ENCODE peak calls at places on chromosomes 12 and 14, in seven cellular contexts. E is cardiac fibroblast; O is fibroblast of pulmonary artery; R is upper lobe of right lung; A is CD8-positive, alpha-beta T cell; S is GM23338; J is gastrocnemius medialis. K is an unnamed sample.

GRCh38 chr12:30792648-30793499 is 38.1 kb upstream of the CAPRIN2 start:
- DNase-seq in E (peak), O (peak), R (no peak), A (no peak), S (peak), J (peak), K (peak)

GRCh38 chr14:32192712-32193373 is 9.0 kb upstream of the RNU6-7 start:
- DNase-seq in E (no peak), O (no peak), R (no peak), A (no peak), S (peak), J (no peak), K (no peak)

GRCh38 chr12:6450091-6450868 is 1.6 kb upstream of the TAPBPL start:
- DNase-seq in E (no peak), O (no peak), R (peak), A (no peak), S (no peak), J (no peak), K (no peak)

GRCh38 chr12:68198490-68199086 is 27.0 kb downstream of the IL26 start:
- DNase-seq in E (no peak), O (no peak), R (no peak), A (no peak), S (no peak), J (no peak), K (no peak)

GRCh38 chr12:72273851-72274284 is 1.7 kb downstream of the TRHDE start:
- DNase-seq in E (no peak), O (no peak), R (peak), A (no peak), S (peak), J (no peak), K (no peak)

GRCh38 chr12:98439471-98440164 is 75.8 kb upstream of the TMPO start:
- DNase-seq in E (peak), O (peak), R (no peak), A (no peak), S (no peak), J (no peak), K (peak)

GRCh38 chr12:452667-453210 is 7.0 kb upstream of the B4GALNT3 start:
- DNase-seq in E (no peak), O (no peak), R (peak), A (no peak), S (no peak), J (no peak), K (no peak)

GRCh38 chr14:37622231-37622923 is 26.9 kb downstream of the TTC6 start:
- DNase-seq in E (peak), O (peak), R (no peak), A (no peak), S (peak), J (no peak), K (peak)

GRCh38 chr12:112595415-112595814 is 176.7 kb downstream of the PTPN11 start:
- DNase-seq in E (no peak), O (no peak), R (no peak), A (no peak), S (no peak), J (no peak), K (no peak)

GRCh38 chr14:79587875-79588274 is 623.4 kb downstream of the DIO2 start:
- DNase-seq in E (no peak), O (no peak), R (no peak), A (no peak), S (no peak), J (no peak), K (no peak)

GRCh38 chr12:75784591-75784990 is 247.0 kb downstream of the PHLDA1 start:
- DNase-seq in E (peak), O (peak), R (no peak), A (no peak), S (no peak), J (peak), K (peak)

GRCh38 chr14:105374389-105374788 is 23.9 kb upstream of the TEX22 start:
- DNase-seq in E (no peak), O (no peak), R (no peak), A (no peak), S (no peak), J (no peak), K (no peak)

GRCh38 chr14:99749142-99749541 is 44.1 kb upstream of the EML1 start:
- DNase-seq in E (no peak), O (no peak), R (no peak), A (no peak), S (peak), J (no peak), K (no peak)

GRCh38 chr12:64181504-64182291 is 40.4 kb downstream of the KICS2 start:
- DNase-seq in E (peak), O (peak), R (no peak), A (no peak), S (peak), J (peak), K (peak)

GRCh38 chr12:67099858-67100257 is 169.3 kb upstream of the CAND1 start:
- DNase-seq in E (no peak), O (no peak), R (no peak), A (no peak), S (no peak), J (no peak), K (no peak)

GRCh38 chr12:27999521-27999920 is 27.0 kb upstream of the PTHLH start:
- DNase-seq in E (peak), O (peak), R (no peak), A (no peak), S (no peak), J (no peak), K (peak)

DNA sequence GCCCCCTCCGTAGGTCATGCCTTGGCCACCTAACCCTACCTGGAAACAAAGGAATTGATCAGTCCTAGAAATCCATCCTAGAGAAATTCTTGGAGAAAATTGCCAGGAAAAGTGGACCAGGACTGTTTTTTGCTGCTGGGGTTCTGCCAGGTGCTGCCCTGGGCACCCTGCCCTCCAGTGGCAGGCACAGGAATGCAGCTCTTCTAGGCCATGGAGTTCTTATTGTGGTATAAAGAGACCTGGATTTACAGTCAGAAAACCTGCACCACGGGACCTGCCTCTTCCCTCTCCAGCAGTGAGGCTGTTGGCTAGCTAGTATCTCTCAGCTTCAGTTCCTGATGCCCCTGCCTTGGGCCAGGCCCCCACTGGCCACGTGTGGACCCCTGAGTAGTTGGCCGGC is 59.7 kb downstream of the SLC24A4 start:
- DNase-seq in E (peak), O (peak), R (no peak), A (no peak), S (peak), J (no peak), K (no peak)
- TF ChIP-seq CTCF in E (peak), O (peak), R (peak), A (no peak), S (peak), J (no peak), K (peak)

DNA sequence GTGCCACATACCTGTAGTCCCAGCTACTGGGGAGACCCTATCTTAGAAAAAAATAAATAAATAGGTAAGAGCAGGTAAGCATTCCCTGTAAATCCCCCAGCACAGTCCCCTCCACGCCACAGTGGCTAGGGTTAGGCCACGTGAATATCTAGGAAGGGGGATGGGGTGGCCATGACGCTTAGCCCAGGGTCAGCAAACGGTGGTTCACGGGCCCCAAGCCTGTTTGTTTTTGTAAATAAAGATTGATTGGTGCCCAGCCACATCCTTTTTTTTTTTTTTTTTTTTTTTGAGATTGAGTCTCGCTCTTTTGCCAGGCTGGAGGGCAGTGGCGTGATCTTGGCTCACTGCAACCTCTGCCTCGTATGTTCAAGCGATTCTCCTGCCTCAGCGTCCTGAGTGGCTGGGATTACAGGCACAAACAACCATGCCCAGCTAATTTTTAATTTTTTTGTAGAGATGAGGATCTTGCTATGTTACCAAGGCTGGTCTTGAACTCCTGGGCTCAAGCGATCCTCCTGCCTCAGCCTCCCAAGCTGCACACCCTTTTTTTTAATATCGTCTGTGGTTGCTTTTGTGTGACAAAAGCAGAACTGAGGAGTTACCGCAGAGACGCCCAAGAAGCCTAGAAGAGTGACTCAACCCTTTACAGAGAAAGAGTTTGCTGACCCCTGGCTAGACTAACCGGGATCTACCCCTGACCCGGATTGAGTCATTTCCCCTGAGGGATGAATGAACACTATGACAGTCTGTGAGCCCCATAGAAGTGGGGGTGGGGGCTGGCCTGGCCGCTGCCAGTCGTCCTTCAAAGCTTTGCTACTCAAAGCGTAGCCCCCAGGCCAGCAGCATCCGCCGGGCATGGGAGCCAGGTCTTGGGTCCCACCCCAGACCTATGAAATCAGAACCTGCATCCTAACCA is 113.7 kb upstream of the NCOR2 start:
- DNase-seq in E (peak), O (peak), R (no peak), A (no peak), S (peak), J (peak), K (peak)
- H3K4me3 ChIP-seq in E (no peak), O (no peak), R (no peak), A (no peak), S (no peak), J (no peak), K (no peak)

DNA sequence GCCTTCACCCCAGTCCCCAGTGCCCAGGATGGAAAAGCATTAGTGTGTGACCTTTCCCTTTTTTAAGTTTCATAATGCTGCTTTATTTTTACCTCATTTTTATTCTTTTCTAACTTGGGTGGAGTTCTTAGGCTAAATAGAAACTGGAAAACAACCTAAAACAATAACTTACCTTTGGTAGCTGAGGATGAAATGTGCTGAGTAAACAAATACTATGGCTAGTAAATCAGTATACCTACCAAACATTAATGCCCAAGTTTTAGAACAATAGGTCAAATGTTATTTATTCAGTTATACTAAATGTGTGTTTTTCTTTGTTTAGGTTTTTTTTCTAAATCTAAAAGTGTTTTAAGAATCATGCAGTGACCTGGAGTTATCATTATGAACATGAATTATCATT is 226.6 kb upstream of the G2E3 start:
- DNase-seq in E (no peak), O (no peak), R (no peak), A (no peak), S (no peak), J (no peak), K (no peak)
- TF ChIP-seq CTCF in E (no peak), O (no peak), R (no peak), A (no peak), S (no peak), J (no peak), K (no peak)

DNA sequence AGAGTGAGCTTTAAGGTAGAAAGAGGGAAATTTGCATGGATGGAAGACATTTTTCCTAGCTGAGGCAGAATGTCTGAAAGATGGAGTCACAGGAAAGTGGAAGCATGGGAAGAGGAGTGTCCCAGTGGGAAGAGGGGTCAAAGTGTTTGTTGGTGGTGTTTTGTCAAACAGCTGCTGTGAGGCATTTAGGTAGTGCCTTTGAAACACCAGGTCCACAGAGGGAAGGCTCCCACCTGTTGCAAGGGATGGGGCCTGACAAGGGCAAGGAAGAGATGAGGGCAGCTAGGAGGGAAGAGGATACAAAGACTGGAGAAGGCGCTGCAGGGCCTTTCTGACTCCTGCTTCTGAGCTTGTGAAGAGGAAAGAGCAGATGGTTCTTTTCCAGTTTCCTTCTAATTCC is 91.8 kb upstream of the CISTR start:
- DNase-seq in E (no peak), O (no peak), R (no peak), A (no peak), S (no peak), J (no peak), K (no peak)
- H3K4me3 ChIP-seq in E (no peak), O (no peak), R (no peak), A (no peak), S (no peak), J (no peak), K (no peak)

DNA sequence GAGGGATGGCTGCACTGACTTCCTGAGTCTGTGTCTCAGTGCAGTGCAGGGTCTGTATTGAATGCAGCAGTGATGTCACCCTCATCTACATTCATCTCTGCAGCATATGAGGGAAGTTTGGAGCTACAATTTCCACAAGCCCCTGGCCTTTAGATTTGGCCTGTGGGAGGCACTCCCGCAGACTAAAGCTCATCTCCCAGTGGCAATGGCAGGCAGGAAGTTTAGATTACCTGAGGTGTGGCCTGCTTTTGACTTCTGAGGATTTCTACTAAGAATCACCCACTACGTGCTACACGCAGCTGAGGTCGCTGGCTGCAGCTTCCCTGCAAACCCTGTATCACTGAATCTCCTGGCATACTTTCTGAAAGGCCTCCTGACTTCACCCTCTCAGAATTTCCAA is 202.1 kb upstream of the PRKD1 start:
- DNase-seq in E (no peak), O (no peak), R (no peak), A (no peak), S (peak), J (no peak), K (peak)
- TF ChIP-seq CTCF in E (no peak), O (no peak), R (no peak), A (no peak), S (no peak), J (no peak), K (no peak)